ENCODE peak calls at places on chromosomes 4 and X, in eight cellular contexts. E is AG08396; Z is fibroblast of mammary gland; W is activated CD4-positive, alpha-beta T cell treated with anti-CD3 and anti-CD28 coated beads, Interleukin-2, amount 50 U/mL, for 4 hours; K is left lung; Y is posterior vena cava; O is stimulated activated CD4-positive, alpha-beta T cell treated with anti-CD3 and anti-CD28 coated beads, Interleukin-2, amount 100 ng/mL, for 48 hours; P is RWPE1. G is an unnamed sample.

GRCh38 chr4:140756292-140757219 is at the start of gene TBC1D9:
- DNase-seq in Z (peak), W (no peak), Y (peak), O (peak), P (peak), E (peak), K (peak), G (peak)

GRCh38 chr4:81359207-81359606 is 112.5 kb downstream of the RASGEF1B start:
- DNase-seq in W (no peak), K (no peak), Y (no peak), O (no peak), Z (peak), E (peak), P (no peak), G (no peak)

GRCh38 chr4:174118171-174118570 is 165.3 kb downstream of the FBXO8 start:
- DNase-seq in P (no peak), Z (no peak), Y (no peak), W (no peak), K (no peak), O (no peak), E (no peak), G (no peak)

GRCh38 chrX:153973127-153974002 is 811 bp downstream of the TMEM187 start:
- DNase-seq in W (no peak), Y (no peak), E (no peak), P (no peak), Z (peak), K (peak), O (no peak), G (peak)

GRCh38 chr4:108749119-108749518 is 13.7 kb downstream of the ETNPPL start:
- DNase-seq in O (no peak), W (no peak), E (no peak), P (no peak), Y (no peak), K (no peak), Z (no peak), G (no peak)

GRCh38 chrX:38233891-38234807 is 13.5 kb upstream of the SRPX start:
- DNase-seq in E (peak), O (no peak), K (no peak), P (no peak), Y (no peak), Z (peak), W (no peak), G (no peak)

GRCh38 chrX:72576161-72576896 is 3.7 kb upstream of the HDAC8 start:
- DNase-seq in O (no peak), P (peak), K (no peak), Z (peak), Y (no peak), W (no peak), E (peak), G (no peak)

GRCh38 chrX:119759333-119759766 is 962 bp downstream of the SOWAHD start:
- DNase-seq in Z (no peak), Y (peak), O (no peak), W (no peak), P (no peak), E (no peak), K (peak), G (no peak)

GRCh38 chr4:127623755-127624087 is 9.0 kb upstream of the INTU start:
- DNase-seq in O (no peak), K (peak), E (peak), W (no peak), Z (peak), Y (no peak), P (peak), G (no peak)

GRCh38 chr4:30617836-30618235 is 102.3 kb upstream of the PCDH7 start:
- DNase-seq in P (no peak), E (no peak), K (no peak), Z (no peak), W (no peak), Y (no peak), O (no peak), G (no peak)

GRCh38 chr4:8439914-8440490 is 521 bp downstream of the ACOX3 start:
- DNase-seq in K (no peak), Z (no peak), Y (no peak), W (peak), E (no peak), O (no peak), P (no peak), G (no peak)

GRCh38 chr4:64584981-64585557 is 175.8 kb upstream of the TECRL start:
- DNase-seq in K (no peak), Z (peak), E (peak), P (peak), O (no peak), Y (no peak), W (no peak), G (no peak)

GRCh38 chrX:105190252-105190853 is 30.1 kb downstream of the TEX13A start:
- DNase-seq in K (no peak), E (peak), W (no peak), P (no peak), O (peak), Y (no peak), Z (peak), G (no peak)

GRCh38 chr4:130395871-130396270 is 1299.9 kb downstream of the C4orf33 start:
- DNase-seq in O (no peak), E (peak), Y (no peak), Z (peak), K (no peak), P (peak), W (no peak), G (no peak)

GRCh38 chr4:14596904-14597303 is 405.4 kb upstream of the CPEB2 start:
- DNase-seq in Z (no peak), W (no peak), K (no peak), E (no peak), P (no peak), Y (no peak), O (no peak), G (no peak)

GRCh38 chrX:70042399-70043371 is 7.1 kb downstream of the AWAT2 start:
- DNase-seq in Y (no peak), W (no peak), E (no peak), K (no peak), P (no peak), O (no peak), Z (peak), G (no peak)

GRCh38 chr4:87975466-87975865 is at the start of gene SPP1:
- DNase-seq in O (no peak), P (no peak), E (no peak), Y (no peak), W (peak), Z (peak), K (peak), G (peak)

GRCh38 chrX:117808413-117808812 is 308.2 kb downstream of the KLHL13 start:
- DNase-seq in Y (no peak), P (no peak), W (no peak), K (no peak), Z (no peak), E (no peak), O (no peak), G (no peak)

GRCh38 chr4:87240341-87240740 is 19.9 kb upstream of the KLHL8 start:
- DNase-seq in Z (no peak), K (no peak), O (no peak), W (no peak), E (no peak), Y (no peak), P (no peak), G (no peak)

GRCh38 chr4:142354794-142355416 is 491.2 kb downstream of the INPP4B start:
- DNase-seq in E (no peak), K (no peak), O (no peak), P (no peak), Y (no peak), W (no peak), Z (no peak), G (no peak)

G was measured in kidney.